ENCODE peak calls at places on chromosomes 2 and 18, in four cellular contexts. B is suprapubic skin, I is endothelial cell of umbilical vein, W is psoas muscle. Z is an unnamed sample.
A peak's percentile ranks its signal among the peaks of the same experiment; 100 is the strongest.

GRCh38 chr2:100262555-100263320 is 59.6 kb downstream of the LONRF2 start:
- DNase-seq in I (peak; percentile 56), W (peak; percentile 69), B (peak; percentile 86), Z (peak; percentile 56)

GRCh38 chr2:139160838-139161237 is 380.6 kb upstream of the NXPH2 start:
- DNase-seq in I (no peak), B (no peak), W (no peak), Z (no peak)

GRCh38 chr2:29417630-29418029 is 302.4 kb downstream of the CLIP4 start:
- DNase-seq in W (no peak), I (no peak), B (no peak), Z (no peak)

GRCh38 chr2:9770308-9771100 is 72.8 kb upstream of the TAF1B start:
- DNase-seq in I (peak; percentile 51), W (peak; percentile 73), B (peak; percentile 83), Z (peak; percentile 77)

GRCh38 chr2:176582990-176583481 is 313.8 kb downstream of the MTX2 start:
- DNase-seq in B (no peak), I (peak; percentile 92), W (no peak), Z (peak; percentile 29)

GRCh38 chr2:147173186-147173575 is 671.6 kb upstream of the ACVR2A start:
- DNase-seq in I (no peak), B (no peak), W (no peak), Z (no peak)

GRCh38 chr2:33160217-33160616 is 213.5 kb downstream of the LTBP1 start:
- DNase-seq in B (no peak), I (no peak), W (no peak), Z (no peak)

GRCh38 chr18:23864620-23865019 is 149.9 kb upstream of the TTC39C start:
- DNase-seq in W (no peak), I (no peak), B (no peak), Z (no peak)

GRCh38 chr2:38026846-38027245 is 49.1 kb downstream of the CYP1B1 start:
- DNase-seq in W (no peak), B (no peak), I (no peak), Z (no peak)

GRCh38 chr2:146143971-146144370 is 1624.1 kb upstream of the ZEB2 start:
- DNase-seq in W (no peak), B (no peak), I (no peak), Z (no peak)

GRCh38 chr2:185787530-185788145 is 49.0 kb downstream of the FSIP2 start:
- DNase-seq in W (no peak), I (peak; percentile 37), B (no peak), Z (no peak)

DNA sequence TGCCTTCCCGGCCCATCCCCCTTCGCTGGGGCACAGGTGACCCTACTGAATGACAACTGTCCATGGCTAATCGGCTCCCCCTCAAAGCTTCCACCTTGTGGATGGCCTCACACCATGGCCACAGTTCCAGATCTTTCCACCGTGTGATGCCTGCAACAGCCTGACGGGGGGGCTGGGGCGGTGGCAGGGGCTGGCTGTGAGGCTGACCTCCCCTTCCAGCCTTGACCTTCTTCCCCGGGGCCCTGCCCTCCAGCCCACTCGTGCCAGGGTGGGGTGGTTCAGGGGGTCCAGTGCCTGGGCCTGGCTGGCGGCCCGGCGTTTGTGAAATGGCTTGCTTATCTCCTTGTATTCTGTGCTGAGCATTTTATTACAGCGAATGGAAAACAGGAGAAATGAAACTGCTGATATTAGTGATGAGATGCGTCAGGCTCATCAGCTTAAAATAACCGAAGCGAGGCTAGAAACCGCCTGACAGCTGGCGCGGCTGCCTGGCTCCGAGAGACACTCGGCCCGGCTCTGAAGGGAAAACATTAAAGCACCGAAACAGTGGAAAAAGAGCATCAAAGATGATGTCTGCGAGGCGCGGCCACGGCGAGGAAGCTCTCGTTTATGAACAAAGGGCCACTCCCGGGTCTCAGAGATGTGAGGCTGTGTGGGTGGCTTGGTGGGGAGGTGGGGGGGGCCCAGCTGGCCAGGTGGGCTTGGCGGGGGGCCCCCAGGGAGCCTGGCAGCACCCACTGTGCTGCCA is 916 bp upstream of the PDCD1 start:
- DNase-seq in B (peak; percentile 82), I (no peak), W (peak; percentile 58), Z (peak; percentile 28)
- TF ChIP-seq CTCF in B (no peak), I (peak; percentile 37), W (no peak), Z (peak; percentile 19)

GRCh38 chr2:170818294-170819104 is 1.8 kb downstream of the GAD1 start:
- DNase-seq in I (no peak), W (no peak), B (no peak), Z (no peak)
- H3K4me1 ChIP-seq in I (peaks cover 19% of the 10 kb centered on the region), W (peaks cover 64% of the 10 kb centered on the region), B (peaks cover 86% of the 10 kb centered on the region), Z (no peaks in the 10 kb centered on the region)

DNA sequence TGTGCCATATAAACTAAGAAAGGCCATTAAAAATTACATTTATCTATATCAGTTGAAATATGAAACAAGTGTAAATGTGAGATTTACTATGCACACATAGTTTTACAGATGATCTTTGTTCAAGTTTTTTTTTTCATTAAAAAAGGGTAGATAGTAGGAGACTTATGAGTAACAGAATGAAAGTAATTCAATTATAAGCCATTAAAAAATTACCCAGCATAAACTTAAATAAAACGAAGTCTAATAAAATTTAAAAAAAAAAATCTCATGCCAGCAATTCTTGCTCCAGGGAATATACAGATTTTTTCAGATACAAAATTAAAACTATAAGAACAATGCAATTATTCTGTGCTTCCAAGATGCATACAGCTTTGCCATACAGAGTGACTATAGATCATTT is 118.3 kb upstream of the RNU4ATAC start:
- DNase-seq in B (no peak), I (no peak), W (no peak), Z (no peak)
- H3K36me3 ChIP-seq in B (peaks cover 33% of the 10 kb centered on the region), I (peaks cover 5% of the 10 kb centered on the region), W (peaks cover 66% of the 10 kb centered on the region), Z (no peaks in the 10 kb centered on the region)

GRCh38 chr2:159615187-159615935 is 987 bp downstream of the BAZ2B start:
- DNase-seq in B (peak; percentile 94), I (peak; percentile 96), W (peak; percentile 92), Z (peak; percentile 85)
- TF ChIP-seq CTCF in B (no peak), I (no peak), W (no peak), Z (no peak)

DNA sequence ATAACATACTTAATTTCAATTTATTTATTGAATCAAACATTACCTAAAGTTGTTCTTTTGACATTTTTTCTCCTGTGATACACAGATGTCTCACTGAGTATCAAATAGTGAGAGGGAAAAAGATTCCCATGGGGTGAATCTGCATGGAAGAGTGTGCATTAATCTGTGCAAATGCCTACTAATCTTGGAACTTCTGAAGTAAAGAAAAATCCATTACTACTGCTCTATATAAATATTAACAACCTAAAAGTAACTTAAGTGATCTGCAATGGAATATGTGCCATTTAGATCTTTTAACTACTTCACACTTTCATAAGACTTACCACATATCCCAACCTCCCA is 125.5 kb downstream of the PLCL1 start:
- DNase-seq in I (no peak), B (no peak), W (no peak), Z (no peak)
- H3K4me1 ChIP-seq in I (peaks cover 21% of the 10 kb centered on the region), B (no peaks in the 10 kb centered on the region), W (peaks cover 30% of the 10 kb centered on the region), Z (no peaks in the 10 kb centered on the region)

GRCh38 chr2:46751897-46752296 is 163.7 kb downstream of the MCFD2 start:
- DNase-seq in I (no peak), B (no peak), W (no peak), Z (no peak)
- H3K36me3 ChIP-seq in I (no peaks in the 10 kb centered on the region), B (no peaks in the 10 kb centered on the region), W (no peaks in the 10 kb centered on the region), Z (no peaks in the 10 kb centered on the region)

GRCh38 chr2:174643356-174643755 is 45.8 kb upstream of the WIPF1 start:
- DNase-seq in B (no peak), I (no peak), W (no peak), Z (no peak)
- TF ChIP-seq CTCF in B (no peak), I (no peak), W (no peak), Z (no peak)

GRCh38 chr18:57444301-57444759 is 9.2 kb downstream of the ONECUT2 start:
- DNase-seq in B (no peak), W (no peak), I (no peak), Z (no peak)
- H3K4me1 ChIP-seq in B (peaks cover 25% of the 10 kb centered on the region), W (peaks cover 11% of the 10 kb centered on the region), I (no peaks in the 10 kb centered on the region), Z (peaks cover 5% of the 10 kb centered on the region)